ENCODE peak calls at places on chromosomes 5 and 9, in six cellular contexts. G, L, I, N, E and R are unnamed samples.

GRCh38 chr5:78504726-78505431 is 143.7 kb downstream of the LHFPL2 start:
- DNase-seq in G (peak; percentile 66), I (peak; percentile 27), L (peak; percentile 92), E (peak; percentile 85), N (peak; percentile 99), R (peak; percentile 74)

GRCh38 chr5:131999471-131999931 is 12.0 kb downstream of the ACSL6 start:
- DNase-seq in N (no peak), G (no peak), L (peak; percentile 66), E (no peak), I (no peak), R (no peak)

GRCh38 chr5:126961702-126962101 is 68.7 kb downstream of the MARCHF3 start:
- DNase-seq in E (no peak), I (no peak), G (no peak), N (no peak), L (no peak), R (no peak)

GRCh38 chr9:114284316-114285060 is 38.4 kb upstream of the ORM1 start:
- DNase-seq in E (peak; percentile 6), N (no peak), I (no peak), G (no peak), L (peak; percentile 58), R (peak; percentile 17)

GRCh38 chr5:37248970-37249819 is at the start of gene CPLANE1:
- DNase-seq in L (peak; percentile 91), I (peak; percentile 76), G (peak; percentile 67), N (peak; percentile 27), E (peak; percentile 84), R (peak; percentile 29)

GRCh38 chr5:125576823-125577222 is 830.4 kb upstream of the ZNF608 start:
- DNase-seq in G (no peak), N (no peak), L (no peak), I (no peak), E (no peak), R (no peak)

GRCh38 chr5:149282027-149282965 is 10.6 kb downstream of the AFAP1L1 start:
- DNase-seq in E (no peak), G (no peak), I (no peak), L (no peak), N (no peak), R (no peak)

GRCh38 chr5:160438316-160439204 is 16.9 kb downstream of the PTTG1 start:
- DNase-seq in I (no peak), G (peak; percentile 65), E (no peak), L (peak; percentile 67), N (no peak), R (no peak)

GRCh38 chr5:164679461-164679860 is 1174.0 kb downstream of the MAT2B start:
- DNase-seq in I (no peak), G (no peak), N (no peak), L (no peak), E (no peak), R (no peak)

GRCh38 chr5:39257554-39257953 is 38.2 kb upstream of the FYB1 start:
- DNase-seq in L (peak; percentile 18), N (no peak), G (no peak), E (no peak), I (no peak), R (no peak)

GRCh38 chr5:9015937-9016270 is 530.0 kb downstream of the SEMA5A start:
- DNase-seq in E (no peak), I (no peak), G (no peak), N (peak; percentile 16), L (no peak), R (no peak)

GRCh38 chr5:104626122-104626521 is 1063.5 kb upstream of the NUDT12 start:
- DNase-seq in E (no peak), L (no peak), N (no peak), G (no peak), I (no peak), R (no peak)

GRCh38 chr5:151480859-151481258 is 33.5 kb downstream of the SLC36A1 start:
- DNase-seq in G (no peak), E (no peak), L (no peak), I (no peak), N (no peak), R (no peak)

GRCh38 chr9:114803886-114804285 is 2.0 kb downstream of the TNFSF15 start:
- DNase-seq in G (no peak), L (no peak), E (no peak), N (no peak), I (no peak), R (no peak)

GRCh38 chr9:97807681-97808080 is 45.3 kb upstream of the FOXE1 start:
- DNase-seq in E (no peak), G (no peak), N (no peak), L (no peak), I (no peak), R (no peak)

GRCh38 chr9:120924698-120925534 is 1.7 kb downstream of the TRAF1 start:
- DNase-seq in E (no peak), G (no peak), N (no peak), L (no peak), I (no peak), R (no peak)

GRCh38 chr9:90826326-90827020 is 24.9 kb downstream of the SYK start:
- DNase-seq in L (no peak), I (no peak), G (no peak), N (no peak), E (no peak), R (no peak)

DNA sequence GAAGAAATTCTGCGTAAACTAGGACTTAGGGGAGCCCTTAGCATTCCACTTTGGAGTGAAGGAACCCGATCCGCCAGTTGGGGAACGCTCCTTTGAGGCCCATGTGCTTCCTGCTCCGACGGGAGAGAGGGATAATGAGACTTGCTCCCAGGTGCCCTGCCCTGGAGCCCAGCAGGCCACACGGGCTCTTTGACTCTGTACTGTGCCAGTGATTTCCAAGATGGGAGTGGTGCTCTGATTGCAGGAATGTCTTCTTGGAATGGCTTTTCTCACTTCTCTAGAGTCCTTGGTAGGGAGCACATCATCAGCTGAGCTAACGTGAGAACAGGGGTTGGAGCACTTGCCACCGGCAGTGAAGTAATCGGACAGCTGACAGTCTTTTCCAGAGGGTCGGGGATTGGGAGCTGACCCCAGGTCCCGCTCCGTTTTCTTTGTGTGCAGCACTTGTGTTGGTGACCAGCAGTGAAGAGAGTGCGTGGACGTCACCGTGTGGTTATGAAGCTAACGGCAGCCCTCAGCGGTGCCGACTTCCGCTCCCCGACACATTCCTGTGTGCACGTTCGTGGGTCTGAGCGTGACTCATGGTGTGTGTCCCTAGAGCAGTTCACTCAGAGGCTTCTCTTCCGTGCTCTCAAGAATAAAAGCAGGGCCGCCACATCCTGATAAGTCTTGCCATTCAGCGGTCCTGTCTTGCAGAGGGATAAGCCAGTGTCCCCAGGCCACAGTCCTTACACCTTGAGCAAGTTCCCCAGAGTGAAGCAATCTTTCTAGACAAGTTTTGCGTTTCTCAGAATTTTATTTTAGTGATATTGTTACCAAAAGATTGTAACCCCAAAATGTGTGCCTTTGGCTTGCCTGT is 25.6 kb downstream of the ABL1 start:
- DNase-seq in I (no peak), L (peak; percentile 95), G (peak; percentile 38), N (peak; percentile 86), E (peak; percentile 83), R (peak; percentile 34)
- TF ChIP-seq CTCF in I (no peak), L (peak; percentile 72), G (no peak), N (peak; percentile 42), E (peak; percentile 64), R (no peak)

DNA sequence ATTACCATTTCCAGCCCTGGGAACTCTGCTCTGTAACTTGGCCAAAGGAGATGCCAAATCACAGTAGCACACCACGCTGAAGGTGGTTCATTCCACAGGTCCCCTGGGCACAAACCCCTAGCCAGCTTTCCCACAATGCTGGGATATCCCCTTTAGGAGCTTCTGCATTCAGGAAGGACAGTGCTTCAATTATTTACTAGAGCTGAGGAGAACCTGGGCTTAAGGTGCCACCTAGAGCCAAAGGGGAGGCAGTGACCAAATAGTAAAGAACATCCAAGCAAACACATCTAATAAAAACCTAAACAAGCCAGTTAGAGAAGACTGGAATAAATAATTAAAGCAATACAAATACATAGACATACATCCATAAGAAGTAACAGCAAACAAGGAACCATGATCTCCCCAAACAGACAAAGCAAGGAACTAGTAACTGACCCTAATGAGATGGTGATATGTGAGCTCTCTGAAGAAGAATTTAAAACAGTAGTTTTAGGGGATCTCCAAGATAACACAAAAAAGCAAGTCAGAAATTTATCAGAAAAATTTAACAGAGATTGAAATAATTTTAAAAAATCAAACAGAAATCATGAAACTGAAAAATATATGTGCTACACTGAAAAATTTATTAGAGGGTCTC is 14.6 kb downstream of the KIF4B start:
- DNase-seq in G (no peak), I (no peak), L (no peak), N (no peak), E (no peak), R (no peak)
- TF ChIP-seq CTCF in G (no peak), I (peak; percentile 31), L (no peak), N (no peak), E (no peak), R (no peak)

DNA sequence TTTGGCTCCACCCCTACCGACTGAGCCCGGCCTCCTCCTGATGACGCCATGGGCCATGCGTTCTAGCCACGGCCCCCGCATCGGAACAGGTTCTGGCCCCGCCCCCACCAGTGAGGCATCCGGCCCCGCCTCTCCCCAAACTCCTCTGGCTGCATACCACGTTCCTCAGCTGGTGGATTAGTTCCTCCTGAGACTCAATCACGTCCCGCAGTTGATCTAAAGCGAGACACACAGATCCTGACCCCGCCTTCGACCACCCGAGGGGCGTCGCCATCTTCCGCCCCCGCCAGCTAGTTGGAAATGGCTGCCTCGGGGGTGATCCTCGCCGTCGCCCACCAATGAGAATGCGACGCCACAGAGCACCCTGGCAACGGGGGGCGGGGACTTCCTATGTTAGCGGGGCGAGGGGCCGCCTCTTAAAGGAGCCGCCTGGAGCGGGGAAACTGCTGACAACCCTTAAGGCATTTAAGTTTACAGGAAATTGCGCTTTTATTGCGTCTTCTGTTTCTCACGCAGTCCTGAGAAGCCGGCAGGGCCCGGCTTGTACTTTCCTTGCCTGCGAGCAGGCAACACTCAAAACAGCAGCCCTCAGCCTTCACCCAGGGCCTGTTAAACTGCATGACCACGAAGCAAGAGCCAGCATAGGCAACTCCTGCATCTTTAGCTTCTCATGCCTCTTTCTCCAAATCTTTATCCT is at the start of gene SPATA24:
- DNase-seq in I (peak; percentile 91), E (peak; percentile 98), L (peak; percentile 99), G (peak; percentile 98), N (peak; percentile 90), R (peak; percentile 95)
- TF ChIP-seq CTCF in I (no peak), E (no peak), L (no peak), G (no peak), N (no peak), R (no peak)

GRCh38 chr5:94396687-94397086 is 221.7 kb downstream of the KIAA0825 start:
- DNase-seq in L (no peak), G (no peak), E (no peak), N (no peak), I (no peak), R (no peak)

GRCh38 chr5:94391996-94392395 is 226.4 kb downstream of the KIAA0825 start:
- DNase-seq in E (no peak), G (no peak), N (no peak), L (no peak), I (no peak), R (no peak)

GRCh38 chr5:94402096-94402495 is 216.3 kb downstream of the KIAA0825 start:
- DNase-seq in N (no peak), I (no peak), L (no peak), G (no peak), E (no peak), R (no peak)

GRCh38 chr5:94395468-94395867 is 222.9 kb downstream of the KIAA0825 start:
- DNase-seq in I (no peak), N (no peak), E (no peak), L (no peak), G (no peak), R (no peak)

DNA sequence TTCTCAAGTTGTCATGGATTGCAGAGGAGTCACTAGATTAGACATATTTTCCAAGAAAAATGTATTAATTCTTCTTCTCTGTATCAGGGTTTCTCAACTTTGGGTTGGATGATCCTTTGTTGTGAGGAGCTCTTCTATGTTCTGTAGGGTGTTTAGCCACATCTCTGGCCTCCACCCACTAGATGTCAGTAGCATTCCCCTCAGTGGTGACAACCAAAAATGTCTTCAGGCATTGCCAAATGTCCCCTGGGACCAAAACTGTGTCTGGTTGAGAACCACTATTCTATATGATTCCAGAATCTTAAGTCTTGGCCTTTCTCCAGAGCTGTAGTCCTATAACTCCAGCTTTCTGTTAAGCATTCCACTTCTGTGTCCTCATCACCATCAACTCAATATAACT is 220.9 kb downstream of the KIAA0825 start:
- DNase-seq in L (no peak), I (no peak), N (no peak), E (no peak), G (no peak), R (no peak)
- TF ChIP-seq CTCF in L (no peak), I (no peak), N (no peak), E (no peak), G (no peak), R (no peak)